ENCODE peak calls at places on chromosomes 6 and 20, in eight cellular contexts. B is stimulated activated CD4-positive, alpha-beta T cell treated with anti-CD3 and anti-CD28 coated beads, Interleukin-2, amount 100 ng/mL, for 24 hours; W is T-helper 2 cell; M is cardiac fibroblast; C is kidney tubule cell; H is GM03348; Z is cardiac muscle cell; R is nephron progenitor cell. Y is an unnamed sample.

GRCh38 chr6:132598473-132598872 is 8.9 kb upstream of the TAAR5 start:
- DNase-seq in B (no peak), W (no peak), M (peak), C (peak), H (no peak), Z (peak), R (peak), Y (peak)

GRCh38 chr20:61850926-61851900 is 214.5 kb downstream of the TAF4 start:
- DNase-seq in B (no peak), W (no peak), M (no peak), C (no peak), H (no peak), Z (peak), R (no peak), Y (no peak)

GRCh38 chr6:37303091-37303620 is 45.2 kb upstream of the TMEM217 start:
- DNase-seq in B (no peak), W (no peak), M (no peak), C (no peak), H (no peak), Z (no peak), R (no peak), Y (no peak)

GRCh38 chr20:47296950-47297349 is 59.5 kb downstream of the ZMYND8 start:
- DNase-seq in B (no peak), W (no peak), M (peak), C (no peak), H (no peak), Z (no peak), R (no peak), Y (no peak)

GRCh38 chr6:136063095-136063494 is 187.0 kb downstream of the MTFR2 start:
- DNase-seq in B (no peak), W (no peak), M (no peak), C (peak), H (peak), Z (no peak), R (no peak), Y (peak)

GRCh38 chr6:117956386-117956785 is 49.3 kb downstream of the SLC35F1 start:
- DNase-seq in B (no peak), W (no peak), M (no peak), C (peak), H (no peak), Z (no peak), R (no peak), Y (no peak)

GRCh38 chr6:49582529-49582928 is 32.1 kb downstream of the C6orf141 start:
- DNase-seq in B (no peak), W (no peak), M (peak), C (peak), H (no peak), Z (no peak), R (no peak), Y (no peak)

GRCh38 chr6:33313105-33313708 is 671 bp downstream of the TAPBP start:
- DNase-seq in B (peak), W (no peak), M (peak), C (peak), H (peak), Z (no peak), R (peak), Y (peak)

GRCh38 chr20:14928083-14928482 is 590.7 kb upstream of the FLRT3 start:
- DNase-seq in B (no peak), W (no peak), M (no peak), C (peak), H (no peak), Z (no peak), R (no peak), Y (no peak)

GRCh38 chr20:582204-582603 is 27.9 kb downstream of the TCF15 start:
- DNase-seq in B (no peak), W (no peak), M (no peak), C (no peak), H (no peak), Z (no peak), R (no peak), Y (no peak)

GRCh38 chr20:33803921-33804337 is 7.2 kb upstream of the CHMP4B start:
- DNase-seq in B (no peak), W (no peak), M (peak), C (peak), H (peak), Z (no peak), R (no peak), Y (peak)

GRCh38 chr20:14142964-14143627 is 147.8 kb downstream of the MACROD2 start:
- DNase-seq in B (no peak), W (no peak), M (peak), C (peak), H (peak), Z (no peak), R (no peak), Y (peak)

GRCh38 chr6:22845467-22845866 is 276.1 kb downstream of the HDGFL1 start:
- DNase-seq in B (no peak), W (no peak), M (no peak), C (no peak), H (no peak), Z (no peak), R (no peak), Y (no peak)

GRCh38 chr20:4006640-4007039 is 8.7 kb downstream of the RNF24 start:
- DNase-seq in B (no peak), W (no peak), M (no peak), C (no peak), H (peak), Z (no peak), R (no peak), Y (peak)

GRCh38 chr6:166998256-166999144 is 697 bp upstream of the CEP43 start:
- DNase-seq in B (peak), W (no peak), M (peak), C (no peak), H (peak), Z (no peak), R (peak), Y (peak)

GRCh38 chr6:170210026-170210390 is 80.9 kb downstream of the DLL1 start:
- DNase-seq in B (no peak), W (no peak), M (no peak), C (no peak), H (no peak), Z (no peak), R (no peak), Y (no peak)

GRCh38 chr20:57451759-57452661 is 60.8 kb downstream of the RBM38 start:
- DNase-seq in B (no peak), W (no peak), M (no peak), C (no peak), H (no peak), Z (no peak), R (no peak), Y (no peak)

GRCh38 chr6:26021350-26022165 is 59.0 kb downstream of the TRIM38 start:
- DNase-seq in B (peak), W (peak), M (peak), C (peak), H (peak), Z (peak), R (peak), Y (peak)

GRCh38 chr6:167825059-167825758 is 1.5 kb upstream of the AFDN start:
- DNase-seq in B (no peak), W (no peak), M (peak), C (no peak), H (peak), Z (no peak), R (no peak), Y (no peak)

GRCh38 chr6:85078071-85078470 is 313.7 kb upstream of the TBX18 start:
- DNase-seq in B (no peak), W (no peak), M (peak), C (peak), H (peak), Z (no peak), R (no peak), Y (peak)

GRCh38 chr6:109496036-109496761 is 13.2 kb upstream of the ZBTB24 start:
- DNase-seq in B (no peak), W (no peak), M (no peak), C (no peak), H (peak), Z (no peak), R (no peak), Y (peak)

GRCh38 chr6:157644043-157644810 is 178.8 kb upstream of the SNX9 start:
- DNase-seq in B (peak), W (no peak), M (peak), C (no peak), H (peak), Z (no peak), R (no peak), Y (peak)

GRCh38 chr20:29326376-29327070 is 1930.9 kb upstream of the DEFB115 start:
- DNase-seq in B (no peak), W (no peak), M (no peak), C (no peak), H (no peak), Z (no peak), R (no peak), Y (no peak)

Y was measured in AG20443.